ENCODE peak calls at places on chromosomes 6 and 20, in nine cellular contexts. F is Karpas-422; Y is substantia nigra; A is stimulated activated CD4-positive, alpha-beta T cell treated with anti-CD3 and anti-CD28 coated beads, Interleukin-1b, Interleukin-23, amount 100 ng/mL, for 48 hours; X is HCEC 1CT; I is Daoy; Z is mucosa of descending colon; B is aorta; D is nucleus accumbens. C is an unnamed sample.

GRCh38 chr6:31379850-31380249 is 22.9 kb upstream of the HLA-B start:
- DNase-seq in F (no peak), Y (no peak), A (no peak), X (no peak), I (peak), Z (peak), B (no peak), D (no peak), C (no peak)

GRCh38 chr6:149166324-149166723 is 151.2 kb upstream of the TAB2 start:
- DNase-seq in F (no peak), Y (no peak), A (no peak), X (no peak), I (peak), Z (no peak), B (no peak), D (no peak), C (no peak)

GRCh38 chr20:63154395-63154794 is 61.5 kb downstream of the YTHDF1 start:
- DNase-seq in F (no peak), Y (no peak), A (no peak), X (no peak), I (no peak), Z (no peak), B (no peak), D (no peak), C (no peak)

GRCh38 chr6:114735118-114735730 is 392.4 kb upstream of the HS3ST5 start:
- DNase-seq in F (no peak), Y (no peak), A (no peak), X (no peak), I (no peak), Z (no peak), B (no peak), D (no peak), C (no peak)

GRCh38 chr6:14721103-14721758 is 524.6 kb upstream of the JARID2 start:
- DNase-seq in F (no peak), Y (no peak), A (no peak), X (no peak), I (no peak), Z (no peak), B (no peak), D (peak), C (no peak)

GRCh38 chr6:139568956-139569538 is 194.6 kb upstream of the CITED2 start:
- DNase-seq in F (no peak), Y (no peak), A (no peak), X (peak), I (peak), Z (no peak), B (no peak), D (no peak), C (peak)

GRCh38 chr6:165889636-165890403 is 226.8 kb upstream of the PDE10A start:
- DNase-seq in F (peak), Y (no peak), A (no peak), X (no peak), I (peak), Z (no peak), B (no peak), D (no peak), C (no peak)

GRCh38 chr6:25034477-25034876 is 98.7 kb upstream of the RIPOR2 start:
- DNase-seq in F (no peak), Y (no peak), A (no peak), X (no peak), I (no peak), Z (no peak), B (no peak), D (no peak), C (no peak)

GRCh38 chr6:134636221-134636830 is 313.6 kb downstream of the ALDH8A1 start:
- DNase-seq in F (no peak), Y (no peak), A (peak), X (no peak), I (no peak), Z (no peak), B (peak), D (no peak), C (no peak)

GRCh38 chr20:47253860-47254259 is 102.6 kb downstream of the ZMYND8 start:
- DNase-seq in F (no peak), Y (no peak), A (no peak), X (no peak), I (no peak), Z (no peak), B (no peak), D (no peak), C (no peak)

GRCh38 chr6:36126553-36127458 is 3.5 kb upstream of the MAPK13 start:
- DNase-seq in F (no peak), Y (no peak), A (peak), X (peak), I (no peak), Z (no peak), B (no peak), D (no peak), C (peak)

GRCh38 chr6:328184-328670 is 35.9 kb downstream of the DUSP22 start:
- DNase-seq in F (no peak), Y (no peak), A (peak), X (peak), I (peak), Z (no peak), B (peak), D (no peak), C (peak)

GRCh38 chr6:15755555-15755954 is 92.7 kb upstream of the DTNBP1 start:
- DNase-seq in F (no peak), Y (no peak), A (no peak), X (no peak), I (no peak), Z (no peak), B (no peak), D (no peak), C (no peak)

GRCh38 chr20:1920826-1921225 is 25.6 kb downstream of the SIRPA start:
- DNase-seq in F (no peak), Y (no peak), A (no peak), X (no peak), I (no peak), Z (peak), B (no peak), D (no peak), C (no peak)

GRCh38 chr6:137637161-137637560 is 143.0 kb upstream of the OLIG3 start:
- DNase-seq in F (no peak), Y (no peak), A (no peak), X (peak), I (peak), Z (no peak), B (no peak), D (no peak), C (peak)

GRCh38 chr20:51375561-51375960 is 167.0 kb downstream of the NFATC2 start:
- DNase-seq in F (no peak), Y (no peak), A (no peak), X (no peak), I (no peak), Z (no peak), B (peak), D (no peak), C (no peak)

GRCh38 chr6:82823361-82823760 is 242.3 kb downstream of the UBE3D start:
- DNase-seq in F (no peak), Y (no peak), A (no peak), X (no peak), I (no peak), Z (no peak), B (no peak), D (no peak), C (no peak)

GRCh38 chr6:80438728-80439127 is 332.3 kb downstream of the BCKDHB start:
- DNase-seq in F (no peak), Y (no peak), A (no peak), X (peak), I (peak), Z (no peak), B (no peak), D (no peak), C (peak)

GRCh38 chr20:62920039-62920645 is 6.2 kb downstream of the DIDO1 start:
- DNase-seq in F (no peak), Y (no peak), A (no peak), X (no peak), I (no peak), Z (no peak), B (no peak), D (no peak), C (no peak)

GRCh38 chr20:19799325-19799724 is 41.3 kb downstream of the RIN2 start:
- DNase-seq in F (no peak), Y (no peak), A (no peak), X (no peak), I (no peak), Z (no peak), B (no peak), D (no peak), C (no peak)